ENCODE peak calls at places on chromosome 12, in seven cellular contexts. D is small intestine, O is type B pancreatic cell, E is iPS-NIHi11, L is esophagus squamous epithelium, G is fibroblast of gingiva, A is RWPE1. Y is an unnamed sample.

GRCh38 chr12:19018302-19018980 is 111.1 kb upstream of the PLEKHA5 start:
- DNase-seq in D (no peak), O (no peak), E (no peak), L (no peak), G (peak), A (peak), Y (no peak)

GRCh38 chr12:12726543-12727093 is 9.4 kb downstream of the CDKN1B start:
- DNase-seq in D (peak), O (no peak), E (no peak), L (no peak), G (peak), A (no peak), Y (no peak)

GRCh38 chr12:131092911-131093901 is 139.5 kb downstream of the ADGRD1 start:
- DNase-seq in D (no peak), O (peak), E (no peak), L (no peak), G (no peak), A (no peak), Y (no peak)

GRCh38 chr12:124698211-124698997 is 131.0 kb upstream of the NCOR2 start:
- DNase-seq in D (no peak), O (no peak), E (no peak), L (no peak), G (no peak), A (no peak), Y (no peak)

GRCh38 chr12:106581543-106582263 is 1.1 kb upstream of the RFX4 start:
- DNase-seq in D (no peak), O (no peak), E (peak), L (no peak), G (no peak), A (no peak), Y (no peak)

GRCh38 chr12:65022960-65023359 is 98.1 kb downstream of the WIF1 start:
- DNase-seq in D (peak), O (no peak), E (no peak), L (no peak), G (no peak), A (no peak), Y (no peak)

GRCh38 chr12:96810477-96810876 is 96.6 kb upstream of the NEDD1 start:
- DNase-seq in D (no peak), O (no peak), E (no peak), L (no peak), G (no peak), A (no peak), Y (no peak)

GRCh38 chr12:42707312-42707711 is 117.8 kb upstream of the PRICKLE1 start:
- DNase-seq in D (no peak), O (no peak), E (no peak), L (no peak), G (no peak), A (no peak), Y (no peak)

GRCh38 chr12:94263011-94263786 is 114.8 kb downstream of the PLXNC1 start:
- DNase-seq in D (no peak), O (no peak), E (no peak), L (no peak), G (no peak), A (no peak), Y (no peak)

GRCh38 chr12:85825751-85826150 is 10.5 kb downstream of the RASSF9 start:
- DNase-seq in D (peak), O (no peak), E (no peak), L (no peak), G (no peak), A (no peak), Y (no peak)

GRCh38 chr12:52207895-52208294 is 16.1 kb upstream of the KRT80 start:
- DNase-seq in D (peak), O (no peak), E (peak), L (no peak), G (peak), A (no peak), Y (peak)

GRCh38 chr12:28424965-28425364 is 234.7 kb downstream of the CCDC91 start:
- DNase-seq in D (peak), O (no peak), E (peak), L (no peak), G (peak), A (no peak), Y (no peak)

GRCh38 chr12:13255792-13256704 is 59.5 kb downstream of the EMP1 start:
- DNase-seq in D (peak), O (peak), E (peak), L (peak), G (peak), A (peak), Y (no peak)

GRCh38 chr12:131196220-131196619 is 242.5 kb downstream of the ADGRD1 start:
- DNase-seq in D (no peak), O (no peak), E (no peak), L (no peak), G (no peak), A (no peak), Y (no peak)

GRCh38 chr12:66724616-66725015 is 45.7 kb upstream of the GRIP1 start:
- DNase-seq in D (no peak), O (no peak), E (no peak), L (no peak), G (no peak), A (no peak), Y (no peak)

GRCh38 chr12:50924131-50924438 is 28.3 kb upstream of the HIGD1C start:
- DNase-seq in D (no peak), O (no peak), E (no peak), L (no peak), G (no peak), A (no peak), Y (no peak)

GRCh38 chr12:49200882-49201594 is 12.2 kb upstream of the TUBA1A start:
- DNase-seq in D (peak), O (no peak), E (peak), L (no peak), G (peak), A (peak), Y (peak)

GRCh38 chr12:82682851-82683261 is 3.9 kb upstream of the TMTC2 start:
- DNase-seq in D (no peak), O (no peak), E (no peak), L (no peak), G (peak), A (no peak), Y (no peak)

GRCh38 chr12:81450920-81451739 is 308.0 kb downstream of the PPFIA2 start:
- DNase-seq in D (peak), O (no peak), E (peak), L (no peak), G (peak), A (peak), Y (no peak)

GRCh38 chr12:52234226-52234810 is 1.3 kb downstream of the KRT7 start:
- DNase-seq in D (no peak), O (no peak), E (peak), L (no peak), G (no peak), A (peak), Y (no peak)

GRCh38 chr12:31444801-31445200 is 118.9 kb upstream of the SINHCAF start:
- DNase-seq in D (no peak), O (no peak), E (peak), L (no peak), G (no peak), A (no peak), Y (no peak)

GRCh38 chr12:125742413-125742812 is 677.2 kb downstream of the AACS start:
- DNase-seq in D (no peak), O (no peak), E (no peak), L (no peak), G (no peak), A (no peak), Y (no peak)

GRCh38 chr12:85781751-85782150 is 54.5 kb downstream of the RASSF9 start:
- DNase-seq in D (no peak), O (no peak), E (no peak), L (no peak), G (no peak), A (no peak), Y (peak)

GRCh38 chr12:76792828-76793227 is 28.9 kb downstream of the ZDHHC17 start:
- DNase-seq in D (no peak), O (no peak), E (no peak), L (no peak), G (no peak), A (no peak), Y (no peak)

GRCh38 chr12:67096533-67097318 is 172.4 kb upstream of the CAND1 start:
- DNase-seq in D (no peak), O (no peak), E (no peak), L (no peak), G (no peak), A (peak), Y (no peak)

GRCh38 chr12:53952871-53953734 is 1.6 kb upstream of the HOXC12 start:
- DNase-seq in D (no peak), O (no peak), E (peak), L (no peak), G (no peak), A (peak), Y (no peak)

GRCh38 chr12:27814411-27814810 is 34.4 kb upstream of the MANSC4 start:
- DNase-seq in D (no peak), O (no peak), E (no peak), L (no peak), G (no peak), A (no peak), Y (no peak)

GRCh38 chr12:52822771-52823510 is 9.0 kb upstream of the KRT4 start:
- DNase-seq in D (no peak), O (no peak), E (no peak), L (no peak), G (no peak), A (no peak), Y (no peak)

GRCh38 chr12:67714648-67715047 is 66.1 kb downstream of the DYRK2 start:
- DNase-seq in D (peak), O (no peak), E (no peak), L (no peak), G (no peak), A (no peak), Y (no peak)

GRCh38 chr12:105369014-105369413 is 38.5 kb downstream of the C12orf75 start:
- DNase-seq in D (no peak), O (no peak), E (no peak), L (no peak), G (peak), A (no peak), Y (no peak)

GRCh38 chr12:123268850-123269249 is 2.8 kb downstream of the CDK2AP1 start:
- DNase-seq in D (no peak), O (no peak), E (no peak), L (no peak), G (no peak), A (no peak), Y (no peak)

GRCh38 chr12:88493651-88494050 is 86.6 kb downstream of the KITLG start:
- DNase-seq in D (no peak), O (no peak), E (no peak), L (no peak), G (peak), A (peak), Y (no peak)

GRCh38 chr12:95802482-95803264 is 12.1 kb upstream of the NTN4 start:
- DNase-seq in D (peak), O (no peak), E (peak), L (no peak), G (peak), A (peak), Y (no peak)

GRCh38 chr12:13192719-13193118 is 3.8 kb upstream of the EMP1 start:
- DNase-seq in D (no peak), O (no peak), E (no peak), L (no peak), G (no peak), A (no peak), Y (no peak)

GRCh38 chr12:91381309-91381804 is 198.7 kb upstream of the DCN start:
- DNase-seq in D (peak), O (peak), E (peak), L (no peak), G (peak), A (peak), Y (peak)

GRCh38 chr12:92552412-92553108 is 150.2 kb upstream of the PLEKHG7 start:
- DNase-seq in D (peak), O (no peak), E (no peak), L (no peak), G (no peak), A (no peak), Y (no peak)

GRCh38 chr12:38490941-38491340 is 174.4 kb downstream of the ALG10B start:
- DNase-seq in D (no peak), O (no peak), E (no peak), L (no peak), G (no peak), A (no peak), Y (no peak)

GRCh38 chr12:124088232-124088907 is 115.4 kb downstream of the ZNF664 start:
- DNase-seq in D (no peak), O (no peak), E (no peak), L (no peak), G (no peak), A (no peak), Y (no peak)